ENCODE peak calls at places on chromosomes 16 and 17, in five cellular contexts. X is left lung, E is aorta, R is heart right ventricle, O is HepG2. L is an unnamed sample.

GRCh38 chr17:72502111-72502939 is 381.5 kb downstream of the SOX9 start:
- ATAC-seq in E (peak; percentile 70), R (peak; percentile 75), X (peak; percentile 62), O (peak; percentile 86), L (no peak)

GRCh38 chr16:31333686-31334649 is 21.0 kb upstream of the ITGAX start:
- ATAC-seq in O (peak; percentile 93), R (peak; percentile 52), X (peak; percentile 59), E (no peak), L (no peak)

GRCh38 chr17:74561580-74561979 is 5.7 kb downstream of the CD300H start:
- ATAC-seq in X (no peak), R (no peak), E (no peak), O (no peak), L (no peak)

GRCh38 chr17:8125196-8125946 is 1.5 kb upstream of the HES7 start:
- ATAC-seq in X (peak; percentile 39), R (peak; percentile 33), E (peak; percentile 80), O (peak; percentile 6), L (peak; percentile 52)

GRCh38 chr17:63338272-63338671 is 107.8 kb downstream of the CYB561 start:
- ATAC-seq in X (no peak), O (no peak), E (no peak), R (no peak), L (no peak)

GRCh38 chr16:54176376-54176901 is 110.1 kb downstream of the IRX3 start:
- ATAC-seq in R (no peak), E (no peak), O (peak; percentile 88), X (no peak), L (no peak)

GRCh38 chr16:3534126-3534525 is 33.3 kb downstream of the CLUAP1 start:
- ATAC-seq in X (no peak), R (no peak), O (no peak), E (no peak), L (no peak)

GRCh38 chr16:67268136-67268579 is 11.2 kb upstream of the PLEKHG4 start:
- ATAC-seq in O (no peak), X (peak; percentile 94), E (peak; percentile 77), R (peak; percentile 90), L (peak; percentile 79)

GRCh38 chr17:43714338-43715149 is 44.0 kb downstream of the SOST start:
- ATAC-seq in R (peak; percentile 41), O (peak; percentile 50), E (no peak), X (peak; percentile 53), L (no peak)

GRCh38 chr16:50081428-50082018 is 15.8 kb downstream of the HEATR3 start:
- ATAC-seq in X (no peak), E (no peak), R (no peak), O (no peak), L (no peak)

GRCh38 chr17:77400445-77400870 is 259.7 kb downstream of the SEC14L1 start:
- ATAC-seq in O (peak; percentile 55), E (peak; percentile 40), R (peak; percentile 56), X (peak; percentile 30), L (peak; percentile 41)

GRCh38 chr16:57366544-57367040 is 5.7 kb upstream of the CX3CL1 start:
- ATAC-seq in E (no peak), X (no peak), O (peak; percentile 21), R (peak; percentile 37), L (no peak)

GRCh38 chr17:38357488-38358123 is 6.0 kb downstream of the SOCS7 start:
- ATAC-seq in O (peak; percentile 33), R (no peak), X (no peak), E (no peak), L (no peak)

GRCh38 chr16:85067431-85067830 is 39.8 kb downstream of the KIAA0513 start:
- ATAC-seq in X (no peak), O (no peak), E (no peak), R (no peak), L (no peak)

GRCh38 chr16:88378401-88378800 is 4.4 kb upstream of the ZNF469 start:
- ATAC-seq in E (no peak), R (no peak), X (no peak), O (no peak), L (no peak)

GRCh38 chr16:11356573-11357331 is 11.5 kb downstream of the RMI2 start:
- ATAC-seq in E (peak; percentile 68), O (peak; percentile 93), X (peak; percentile 85), R (peak; percentile 34), L (peak; percentile 42)

DNA sequence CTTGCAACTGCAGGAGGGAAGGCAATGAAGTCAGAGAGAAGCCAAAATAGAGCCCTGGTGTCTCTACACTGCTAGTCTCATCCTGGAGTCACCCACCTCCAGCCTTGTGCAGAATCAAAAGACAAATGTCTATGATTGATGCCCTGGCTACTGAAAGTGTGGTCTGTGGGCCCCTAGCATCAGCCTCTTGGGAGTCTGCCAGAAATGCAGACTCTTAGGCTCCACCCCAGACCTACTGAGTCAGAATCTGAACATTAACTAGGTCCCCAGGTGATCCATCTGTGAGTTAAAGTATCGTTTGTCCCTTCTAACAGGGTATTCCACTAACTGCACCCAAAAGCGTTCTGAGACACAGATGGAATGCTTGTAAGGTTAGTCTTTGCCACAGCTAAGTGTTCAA is 21.2 kb downstream of the EARS2 start:
- ATAC-seq in E (no peak), R (no peak), O (no peak), X (no peak), L (no peak)
- H3K36me3 ChIP-seq in E (peaks cover 8% of the 10 kb centered on the region), R (peaks cover 36% of the 10 kb centered on the region), O (peaks cover 66% of the 10 kb centered on the region), X (no peaks in the 10 kb centered on the region), L (no peaks in the 10 kb centered on the region)

GRCh38 chr17:67974186-67974585 is 22.1 kb downstream of the C17orf58 start:
- ATAC-seq in O (no peak), R (no peak), E (no peak), X (no peak), L (no peak)
- H3K36me3 ChIP-seq in O (peaks cover 25% of the 10 kb centered on the region), R (peaks cover 18% of the 10 kb centered on the region), E (no peaks in the 10 kb centered on the region), X (no peaks in the 10 kb centered on the region), L (no peaks in the 10 kb centered on the region)

GRCh38 chr17:28346746-28347246 is 10.5 kb downstream of the POLDIP2 start:
- ATAC-seq in X (peak; percentile 18), R (peak; percentile 16), E (no peak), O (peak; percentile 86), L (no peak)

GRCh38 chr17:28348979-28349378 is 8.3 kb downstream of the POLDIP2 start:
- ATAC-seq in R (no peak), E (no peak), X (no peak), O (no peak), L (no peak)

GRCh38 chr17:28346199-28346580 is 10.6 kb downstream of the TNFAIP1 start:
- ATAC-seq in R (no peak), X (no peak), E (no peak), O (no peak), L (no peak)

GRCh38 chr17:28347261-28347891 is 10.0 kb downstream of the POLDIP2 start:
- ATAC-seq in R (peak; percentile 6), E (no peak), O (no peak), X (no peak), L (no peak)

DNA sequence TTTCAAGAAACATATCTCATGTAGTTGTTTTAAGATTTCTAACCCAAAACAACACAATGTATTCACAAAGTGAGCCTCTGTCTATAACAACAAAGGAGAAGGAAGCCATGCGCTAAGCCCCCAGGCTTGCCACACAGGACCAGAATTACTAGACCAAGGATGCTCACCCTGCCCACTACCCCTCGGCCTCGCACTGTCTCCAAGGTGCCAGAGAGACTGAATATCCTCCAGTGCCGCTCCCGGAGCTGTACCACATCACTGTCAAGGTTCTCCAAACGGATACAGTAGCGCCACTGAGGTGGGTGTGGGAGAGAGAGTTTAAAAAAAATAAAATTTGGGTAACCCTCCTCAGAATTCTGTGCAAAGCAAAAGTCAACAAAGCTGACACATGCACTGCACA is 7.1 kb downstream of the POLDIP2 start:
- ATAC-seq in X (no peak), E (no peak), O (no peak), R (no peak), L (no peak)
- H3K36me3 ChIP-seq in X (no peaks in the 10 kb centered on the region), E (peaks cover 7% of the 10 kb centered on the region), O (peaks cover 75% of the 10 kb centered on the region), R (peaks cover 78% of the 10 kb centered on the region), L (no peaks in the 10 kb centered on the region)

GRCh38 chr17:45289316-45290268 is 27.2 kb downstream of the MAP3K14 start:
- ATAC-seq in O (no peak), X (peak; percentile 44), E (no peak), R (peak; percentile 2), L (no peak)

GRCh38 chr17:45286286-45286685 is 24.4 kb upstream of the SPATA32 start:
- ATAC-seq in E (no peak), X (no peak), R (no peak), O (no peak), L (no peak)

GRCh38 chr17:45288825-45289224 is 26.9 kb upstream of the SPATA32 start:
- ATAC-seq in X (peak; percentile 50), O (no peak), E (no peak), R (peak; percentile 53), L (peak; percentile 52)

GRCh38 chr17:45290269-45290765 is 26.5 kb downstream of the MAP3K14 start:
- ATAC-seq in R (no peak), X (no peak), O (no peak), E (no peak), L (no peak)

DNA sequence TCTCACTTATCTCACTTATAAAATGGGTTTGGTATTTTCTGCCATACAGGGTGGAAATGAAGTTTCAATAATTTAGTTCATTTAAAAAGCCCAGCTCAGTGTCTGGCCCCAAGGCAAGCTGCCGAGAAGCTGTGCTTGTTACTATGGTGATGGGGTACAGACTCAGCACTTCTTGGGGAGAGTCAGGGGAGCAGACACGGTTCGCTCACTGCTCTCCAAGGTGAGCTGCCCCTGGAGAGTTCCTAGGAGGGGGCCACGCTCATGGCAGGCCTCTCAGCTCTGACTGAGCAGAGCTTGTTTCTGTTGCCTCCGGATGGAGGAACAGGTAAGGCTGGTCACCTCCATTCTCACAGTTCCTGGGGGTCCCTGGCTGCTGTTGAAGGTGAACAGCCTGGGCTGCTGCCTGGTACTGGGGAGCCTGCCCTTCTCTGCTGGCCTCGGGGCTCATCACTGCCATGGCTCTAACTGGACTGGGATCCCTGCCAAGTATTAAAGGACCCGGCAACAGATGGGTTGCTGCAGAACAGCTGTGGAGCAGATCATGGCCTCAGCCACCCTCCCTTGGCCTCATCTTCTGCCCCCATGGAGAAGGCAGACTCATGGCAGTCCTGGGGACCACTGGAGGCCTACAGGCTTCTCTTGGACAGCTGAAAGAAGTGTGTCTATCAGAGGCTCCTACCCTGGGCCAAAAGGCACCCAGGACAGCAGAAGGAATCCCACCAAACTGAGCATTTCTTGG is 25.8 kb upstream of the SPATA32 start:
- ATAC-seq in R (peak; percentile 5), O (no peak), E (no peak), X (no peak), L (no peak)
- H3K36me3 ChIP-seq in R (peaks cover 64% of the 10 kb centered on the region), O (peaks cover 64% of the 10 kb centered on the region), E (no peaks in the 10 kb centered on the region), X (no peaks in the 10 kb centered on the region), L (no peaks in the 10 kb centered on the region)

DNA sequence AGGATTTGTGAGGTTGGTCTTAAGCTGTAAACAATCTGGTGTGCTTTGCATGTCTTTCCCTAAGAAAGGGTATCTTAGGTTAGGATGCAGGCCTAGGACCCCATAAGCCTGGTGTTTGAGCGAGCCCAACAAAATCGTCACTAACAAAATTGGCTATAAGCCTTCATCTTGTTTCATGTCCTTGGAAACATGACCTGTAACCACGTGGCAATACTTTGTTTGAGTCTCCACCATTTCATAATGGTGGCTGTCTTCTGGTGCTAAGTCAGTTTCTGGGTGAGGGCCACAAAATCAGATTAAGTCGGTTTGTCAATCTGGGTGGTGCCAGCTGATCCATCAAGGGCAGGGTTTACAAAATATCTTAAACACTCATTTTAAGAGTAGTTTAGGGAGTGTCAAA is 33.0 kb downstream of the C16orf54 start:
- ATAC-seq in X (no peak), E (no peak), R (no peak), O (no peak), L (no peak)
- H3K36me3 ChIP-seq in X (no peaks in the 10 kb centered on the region), E (no peaks in the 10 kb centered on the region), R (no peaks in the 10 kb centered on the region), O (no peaks in the 10 kb centered on the region), L (no peaks in the 10 kb centered on the region)